ENCODE peak calls at places on chromosomes 7 and 10, in four cellular contexts. One of them, this sample, is unnamed.

GRCh38 chr7:112205348-112206237 is 606 bp downstream of the DOCK4 start:
- DNase-seq in testis: peak; percentile 54
- DNase-seq in uterus: peak; percentile 57
- DNase-seq in HCT116: peak; percentile 7
- DNase-seq in this sample: peak; percentile 78

GRCh38 chr7:30084195-30084594 is 50.6 kb upstream of the MTURN start:
- DNase-seq in testis: no peak
- DNase-seq in uterus: no peak
- DNase-seq in HCT116: no peak
- DNase-seq in this sample: no peak

GRCh38 chr10:73653701-73654100 is 2.1 kb downstream of the SYNPO2L start:
- DNase-seq in uterus: no peak
- DNase-seq in testis: no peak
- DNase-seq in HCT116: no peak
- DNase-seq in this sample: peak; percentile 46

GRCh38 chr10:110420401-110421193 is 77.1 kb upstream of the DUSP5 start:
- DNase-seq in testis: peak; percentile 44
- DNase-seq in HCT116: no peak
- DNase-seq in uterus: no peak
- DNase-seq in this sample: no peak

GRCh38 chr10:88385601-88386203 is 197.4 kb downstream of the RNLS start:
- DNase-seq in testis: no peak
- DNase-seq in uterus: peak; percentile 19
- DNase-seq in HCT116: peak; percentile 75
- DNase-seq in this sample: no peak

GRCh38 chr7:35351466-35351865 is 97.6 kb upstream of the TBX20 start:
- DNase-seq in testis: no peak
- DNase-seq in uterus: no peak
- DNase-seq in HCT116: no peak
- DNase-seq in this sample: no peak

GRCh38 chr10:803041-803741 is 113.7 kb upstream of the DIP2C start:
- DNase-seq in testis: peak; percentile 10
- DNase-seq in uterus: no peak
- DNase-seq in HCT116: no peak
- DNase-seq in this sample: no peak

GRCh38 chr10:71076473-71077142 is 135.8 kb upstream of the UNC5B start:
- DNase-seq in uterus: no peak
- DNase-seq in HCT116: no peak
- DNase-seq in testis: peak; percentile 9
- DNase-seq in this sample: peak; percentile 2

GRCh38 chr10:93142534-93142933 is 68.8 kb downstream of the CYP26A1 start:
- DNase-seq in testis: no peak
- DNase-seq in uterus: no peak
- DNase-seq in HCT116: no peak
- DNase-seq in this sample: no peak

GRCh38 chr7:50676754-50677153 is 105.9 kb downstream of the GRB10 start:
- DNase-seq in uterus: no peak
- DNase-seq in HCT116: no peak
- DNase-seq in testis: no peak
- DNase-seq in this sample: no peak

GRCh38 chr7:14606101-14606500 is 296.4 kb downstream of the DGKB start:
- DNase-seq in uterus: no peak
- DNase-seq in testis: no peak
- DNase-seq in HCT116: no peak
- DNase-seq in this sample: no peak

GRCh38 chr10:112175409-112175808 is 8.2 kb downstream of the GPAM start:
- DNase-seq in HCT116: no peak
- DNase-seq in testis: no peak
- DNase-seq in uterus: no peak
- DNase-seq in this sample: no peak

GRCh38 chr10:24771943-24772747 is 48.5 kb upstream of the ARHGAP21 start:
- DNase-seq in HCT116: no peak
- DNase-seq in uterus: no peak
- DNase-seq in testis: no peak
- DNase-seq in this sample: no peak

GRCh38 chr10:103770139-103770538 is 85.2 kb downstream of the SH3PXD2A start:
- DNase-seq in testis: no peak
- DNase-seq in uterus: no peak
- DNase-seq in HCT116: no peak
- DNase-seq in this sample: no peak

GRCh38 chr7:47440320-47440719 is 141.6 kb downstream of the TNS3 start:
- DNase-seq in testis: no peak
- DNase-seq in uterus: no peak
- DNase-seq in HCT116: no peak
- DNase-seq in this sample: no peak

GRCh38 chr7:539731-540411 is 20.2 kb upstream of the PDGFA start:
- DNase-seq in testis: no peak
- DNase-seq in uterus: no peak
- DNase-seq in HCT116: peak; percentile 82
- DNase-seq in this sample: no peak
- TF ChIP-seq POLR2A in testis: no peak
- TF ChIP-seq POLR2A in uterus: no peak
- TF ChIP-seq POLR2A in HCT116: no peak
- TF ChIP-seq POLR2A in this sample: no peak

GRCh38 chr10:51999089-51999488 is 299.7 kb upstream of the CSTF2T start:
- DNase-seq in uterus: no peak
- DNase-seq in HCT116: no peak
- DNase-seq in testis: no peak
- DNase-seq in this sample: no peak

GRCh38 chr10:52007091-52007490 is 307.0 kb upstream of the DKK1 start:
- DNase-seq in uterus: no peak
- DNase-seq in testis: no peak
- DNase-seq in HCT116: no peak
- DNase-seq in this sample: no peak

DNA sequence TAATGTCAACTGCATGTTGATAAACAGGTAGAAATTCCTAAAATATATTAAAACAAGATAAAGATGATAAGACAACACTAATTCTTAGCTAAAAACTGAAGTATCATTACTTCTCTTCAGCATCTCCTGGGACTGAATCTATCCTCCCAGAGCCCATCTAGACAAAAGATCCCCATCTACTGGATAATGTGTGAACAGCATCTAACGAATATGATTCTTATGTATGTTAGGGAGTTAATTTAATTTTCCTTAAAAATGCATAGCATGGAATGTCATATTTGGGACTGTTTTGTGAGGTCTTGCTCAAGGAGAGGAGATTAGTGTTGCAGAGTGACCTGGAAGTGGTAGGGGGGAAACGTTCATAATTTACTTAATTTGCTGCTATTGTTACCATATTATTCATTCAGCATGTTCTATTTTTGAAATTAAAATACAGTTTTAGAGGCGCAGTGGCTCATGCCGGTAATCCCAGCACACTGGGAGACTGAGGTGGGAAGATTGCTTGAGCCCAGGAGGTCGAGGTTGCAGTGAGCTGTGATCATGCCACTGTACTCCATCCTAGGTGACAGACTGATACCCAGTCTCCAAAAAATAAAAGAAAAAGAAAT is 305.1 kb upstream of the CSTF2T start:
- DNase-seq in HCT116: peak; percentile 22
- DNase-seq in testis: no peak
- DNase-seq in uterus: no peak
- DNase-seq in this sample: no peak
- TF ChIP-seq CTCF in HCT116: peak; percentile 26
- TF ChIP-seq CTCF in testis: peak; percentile 23
- TF ChIP-seq CTCF in uterus: no peak
- TF ChIP-seq CTCF in this sample: peak; percentile 43

GRCh38 chr7:69596723-69597277 is 1.5 kb upstream of the AUTS2 start:
- DNase-seq in testis: peak; percentile 40
- DNase-seq in HCT116: no peak
- DNase-seq in uterus: peak; percentile 28
- DNase-seq in this sample: no peak
- TF ChIP-seq POLR2A in testis: no peak
- TF ChIP-seq POLR2A in HCT116: no peak
- TF ChIP-seq POLR2A in uterus: no peak
- TF ChIP-seq POLR2A in this sample: no peak

GRCh38 chr7:297611-298374 is 7.8 kb downstream of the FOXL3 start:
- DNase-seq in uterus: no peak
- DNase-seq in HCT116: no peak
- DNase-seq in testis: no peak
- DNase-seq in this sample: no peak

GRCh38 chr7:299169-299568 is 9.2 kb downstream of the FOXL3 start:
- DNase-seq in HCT116: no peak
- DNase-seq in testis: no peak
- DNase-seq in uterus: no peak
- DNase-seq in this sample: no peak

GRCh38 chr7:299628-300027 is 9.7 kb downstream of the FOXL3 start:
- DNase-seq in uterus: no peak
- DNase-seq in HCT116: no peak
- DNase-seq in testis: no peak
- DNase-seq in this sample: no peak

GRCh38 chr7:298739-299138 is 8.8 kb downstream of the FOXL3 start:
- DNase-seq in uterus: no peak
- DNase-seq in HCT116: no peak
- DNase-seq in testis: no peak
- DNase-seq in this sample: no peak

DNA sequence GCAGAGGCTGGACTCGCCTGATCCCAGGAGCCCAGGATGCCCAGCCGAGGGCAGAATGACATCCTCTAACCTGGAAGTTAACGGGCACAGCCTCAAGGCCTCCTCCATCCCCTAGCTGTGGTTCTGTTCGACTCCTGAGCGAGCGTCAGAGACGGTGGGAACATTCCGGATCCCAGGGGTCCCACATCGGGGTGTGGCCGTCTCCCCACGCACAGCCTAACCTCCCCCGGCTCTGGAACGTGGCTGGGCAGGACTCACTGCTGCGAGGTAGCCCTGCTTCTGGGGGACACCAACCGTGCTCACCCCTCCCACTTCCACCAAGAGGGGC is 8.4 kb downstream of the FOXL3 start:
- DNase-seq in HCT116: no peak
- DNase-seq in uterus: no peak
- DNase-seq in testis: no peak
- DNase-seq in this sample: no peak
- TF ChIP-seq CTCF in HCT116: no peak
- TF ChIP-seq CTCF in uterus: no peak
- TF ChIP-seq CTCF in testis: no peak
- TF ChIP-seq CTCF in this sample: no peak

GRCh38 chr7:4725014-4725951 is 43.2 kb downstream of the FOXK1 start:
- DNase-seq in uterus: peak; percentile 87
- DNase-seq in testis: peak; percentile 70
- DNase-seq in HCT116: no peak
- DNase-seq in this sample: peak; percentile 87
- TF ChIP-seq POLR2A in uterus: peak; percentile 61
- TF ChIP-seq POLR2A in testis: no peak
- TF ChIP-seq POLR2A in HCT116: no peak
- TF ChIP-seq POLR2A in this sample: peak; percentile 33

DNA sequence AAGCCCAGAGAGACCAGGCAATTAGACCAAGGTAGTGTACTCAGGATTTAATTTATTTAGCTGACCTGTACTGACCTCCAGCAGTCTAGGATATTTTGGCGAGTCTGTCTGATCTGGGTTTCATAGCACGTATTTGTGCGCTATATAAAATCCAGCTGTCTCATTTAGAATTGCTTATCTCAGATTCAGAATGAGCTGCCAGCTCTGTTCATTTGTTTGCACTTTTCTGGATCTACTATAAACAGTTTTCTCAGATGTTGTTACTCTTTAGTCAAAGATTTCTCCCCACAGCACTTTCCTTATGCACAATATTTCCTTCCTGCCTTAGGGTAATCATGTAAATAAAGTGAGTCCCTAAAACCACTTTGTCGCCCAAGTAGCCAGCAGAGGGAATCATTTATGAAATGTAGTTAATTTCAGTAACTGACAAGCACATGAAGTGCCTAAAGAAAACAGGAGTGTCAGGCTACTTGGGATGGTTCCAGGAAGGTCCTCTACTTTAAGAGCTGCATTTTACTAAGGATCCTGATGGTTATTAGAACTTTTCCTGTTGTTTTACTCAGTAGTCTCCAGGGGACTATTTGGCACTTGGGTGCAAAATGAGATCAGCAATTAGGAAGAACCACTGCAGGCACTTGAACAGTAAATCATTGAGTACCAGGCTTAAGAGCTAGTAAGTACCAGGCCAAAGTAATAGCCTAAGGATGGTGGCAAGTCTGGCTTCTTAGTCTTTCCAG is 226.4 kb downstream of the TWIST1 start:
- DNase-seq in HCT116: no peak
- DNase-seq in testis: no peak
- DNase-seq in uterus: no peak
- DNase-seq in this sample: no peak
- TF ChIP-seq CTCF in HCT116: no peak
- TF ChIP-seq CTCF in testis: no peak
- TF ChIP-seq CTCF in uterus: no peak
- TF ChIP-seq CTCF in this sample: no peak

This sample was measured in heart left ventricle.